ENCODE peak calls at places on chromosomes 13 and 19, in nine cellular contexts. Z is H9; F is psoas muscle; X is AG04450; T is H7; E is bronchial epithelial cell; G is activated T-helper 1 cell treated with anti-CD3 and anti-CD28 coated beads, Interleukin-12 subunit alpha, Interleukin-12 subunit beta, Interleukin-2, Interleukin-4 antibody, amounts not matched to agents 30 ng/mL and 10 ng/mL and 1 ng/mL, durations not matched to agents 14 hours and 24 hours and 36 hours; U is effector memory CD4-positive, alpha-beta T cell; S is B cell. M is an unnamed sample.

GRCh38 chr13:96089749-96090239 is at the start of gene HS6ST3:
- DNase-seq in Z (peak; percentile 79), G (no peak), F (peak; percentile 57), T (peak; percentile 90), X (no peak), U (no peak), E (peak; percentile 12), S (no peak), M (no peak)

GRCh38 chr19:53509443-53509842 is 28.5 kb upstream of the ZNF331 start:
- DNase-seq in S (no peak), X (no peak), Z (no peak), F (no peak), T (no peak), G (no peak), U (no peak), E (no peak), M (no peak)

GRCh38 chr13:88339271-88339741 is 668.1 kb downstream of the SLITRK5 start:
- DNase-seq in Z (no peak), S (no peak), G (no peak), T (no peak), X (no peak), E (no peak), U (no peak), F (no peak), M (no peak)

GRCh38 chr19:28333909-28334308 is 879.0 kb downstream of the UQCRFS1 start:
- DNase-seq in S (no peak), F (no peak), T (peak; percentile 24), U (no peak), X (no peak), E (no peak), G (no peak), Z (no peak), M (no peak)

GRCh38 chr13:74554581-74555290 is 420.5 kb upstream of the KLF12 start:
- DNase-seq in Z (no peak), X (no peak), G (no peak), E (no peak), S (no peak), T (no peak), F (no peak), U (no peak), M (peak; percentile 43)

GRCh38 chr13:100826441-100826840 is 151.8 kb upstream of the TMTC4 start:
- DNase-seq in G (no peak), X (no peak), F (no peak), T (no peak), S (no peak), E (no peak), U (no peak), Z (no peak), M (no peak)

GRCh38 chr19:52524086-52524485 is 3.4 kb upstream of the ZNF808 start:
- DNase-seq in T (no peak), U (no peak), Z (no peak), S (no peak), X (no peak), E (no peak), F (no peak), G (no peak), M (no peak)

GRCh38 chr13:36907266-36907665 is 12.8 kb downstream of the SMAD9 start:
- DNase-seq in E (no peak), S (no peak), T (no peak), X (no peak), Z (no peak), G (no peak), U (no peak), F (no peak), M (no peak)

GRCh38 chr13:32838985-32839384 is 177.2 kb upstream of the KL start:
- DNase-seq in U (no peak), Z (no peak), X (no peak), E (no peak), S (peak; percentile 14), G (peak; percentile 14), F (no peak), T (no peak), M (peak; percentile 33)

GRCh38 chr13:43339843-43340550 is 316.6 kb downstream of the DNAJC15 start:
- DNase-seq in Z (no peak), T (no peak), X (no peak), F (no peak), S (no peak), G (no peak), E (no peak), U (no peak), M (no peak)

GRCh38 chr13:23671902-23672301 is 101.7 kb downstream of the TNFRSF19 start:
- DNase-seq in Z (no peak), G (no peak), E (peak; percentile 96), T (no peak), S (no peak), X (peak; percentile 81), U (no peak), F (no peak), M (no peak)

GRCh38 chr19:4229179-4229931 is at the start of gene EBI3:
- DNase-seq in U (no peak), E (no peak), Z (peak; percentile 54), G (peak; percentile 60), S (peak; percentile 76), X (no peak), F (no peak), T (peak; percentile 82), M (no peak)

GRCh38 chr19:55383789-55384575 is at the start of gene TMEM238:
- DNase-seq in S (peak; percentile 72), G (peak; percentile 38), F (peak; percentile 80), T (peak; percentile 88), Z (peak; percentile 64), E (peak; percentile 47), X (no peak), U (no peak), M (peak; percentile 74)

GRCh38 chr19:35549174-35549788 is 3.9 kb downstream of the TMEM147 start:
- DNase-seq in U (peak; percentile 25), E (peak; percentile 42), T (peak; percentile 95), X (no peak), S (peak; percentile 80), F (no peak), Z (peak; percentile 79), G (peak; percentile 48), M (peak; percentile 96)

GRCh38 chr13:97367427-97367826 is 66.5 kb upstream of the RAP2A start:
- DNase-seq in U (no peak), Z (no peak), G (no peak), S (no peak), F (no peak), T (no peak), X (peak; percentile 24), E (no peak), M (no peak)

GRCh38 chr13:105518086-105518485 is 1017.4 kb downstream of the EFNB2 start:
- DNase-seq in T (no peak), Z (no peak), X (no peak), S (no peak), U (no peak), F (no peak), E (no peak), G (no peak), M (no peak)

GRCh38 chr13:111153977-111154332 is 38.8 kb downstream of the ARHGEF7 start:
- DNase-seq in G (no peak), F (no peak), E (peak; percentile 12), S (no peak), U (peak; percentile 41), Z (no peak), T (peak; percentile 82), X (no peak), M (no peak)

GRCh38 chr19:3977242-3978143 is 6.6 kb upstream of the DAPK3 start:
- DNase-seq in E (no peak), G (no peak), T (peak; percentile 81), U (no peak), F (peak; percentile 65), Z (peak; percentile 59), X (no peak), S (peak; percentile 36), M (no peak)

GRCh38 chr13:110520431-110521295 is 40.9 kb downstream of the RAB20 start:
- DNase-seq in U (no peak), F (peak; percentile 87), Z (no peak), X (peak; percentile 15), G (no peak), S (no peak), T (no peak), E (no peak), M (no peak)

GRCh38 chr13:101289764-101290163 is 126.5 kb downstream of the NALCN start:
- DNase-seq in U (peak; percentile 6), E (peak; percentile 44), X (peak; percentile 13), T (peak; percentile 65), G (no peak), F (no peak), S (no peak), Z (peak; percentile 75), M (peak; percentile 63)

GRCh38 chr13:48478401-48478800 is 54.5 kb downstream of the RCBTB2 start:
- DNase-seq in Z (no peak), T (no peak), U (no peak), S (no peak), E (no peak), G (no peak), F (no peak), X (no peak), M (no peak)

GRCh38 chr13:26017196-26017921 is 34.5 kb downstream of the SHISA2 start:
- DNase-seq in F (no peak), X (no peak), U (no peak), Z (no peak), G (no peak), T (no peak), S (no peak), E (no peak), M (no peak)

GRCh38 chr19:23971598-23971997 is 56.9 kb downstream of the ZNF726 start:
- DNase-seq in X (no peak), Z (no peak), U (no peak), F (no peak), T (peak; percentile 6), G (no peak), S (no peak), E (no peak), M (no peak)

GRCh38 chr19:35041548-35042055 is at the start of gene HPN:
- DNase-seq in E (no peak), S (no peak), U (no peak), T (peak; percentile 99), Z (peak; percentile 96), F (peak; percentile 63), X (no peak), G (no peak), M (no peak)

GRCh38 chr19:55930996-55931515 is 1.1 kb downstream of the NLRP13 start:
- DNase-seq in G (no peak), Z (no peak), E (no peak), U (no peak), S (no peak), F (no peak), X (no peak), T (no peak), M (no peak)

GRCh38 chr19:15448014-15448777 is 1.6 kb downstream of the WIZ start:
- DNase-seq in Z (no peak), X (no peak), U (no peak), S (no peak), T (no peak), G (no peak), F (peak; percentile 69), E (no peak), M (no peak)

GRCh38 chr19:18401580-18402112 is 4.2 kb upstream of the LRRC25 start:
- DNase-seq in S (peak; percentile 73), E (peak; percentile 78), F (peak; percentile 84), U (no peak), T (peak; percentile 81), G (no peak), X (no peak), Z (no peak), M (no peak)

GRCh38 chr19:10718205-10719196 is 622 bp downstream of the DNM2 start:
- DNase-seq in Z (no peak), S (peak; percentile 74), T (peak; percentile 84), F (peak; percentile 77), E (peak; percentile 9), U (peak; percentile 8), X (no peak), G (peak; percentile 42), M (no peak)